ENCODE peak calls at places on chromosomes 5 and 9, in seven cellular contexts. T is stomach; I is MCF 10A; F is stimulated activated CD4-positive, alpha-beta T cell treated with anti-CD3 and anti-CD28 coated beads, Interleukin-12 subunit alpha, Interleukin-12 subunit beta, amount 100 ng/mL, for 24 hours; Q is NCI-H1048; H is amygdala; U is glutamatergic neuron. D is an unnamed sample.
A peak's percentile ranks its signal among the peaks of the same experiment; 100 is the strongest.

GRCh38 chr5:88729476-88730182 is 153.4 kb downstream of the MEF2C start:
- DNase-seq in Q (peak; percentile 50), U (peak; percentile 46), F (peak; percentile 10), T (peak; percentile 57), I (peak; percentile 73), H (peak; percentile 68), D (peak; percentile 87)

GRCh38 chr9:133702798-133703570 is 35.2 kb downstream of the SARDH start:
- DNase-seq in Q (no peak), I (no peak), F (no peak), H (no peak), U (peak; percentile 19), T (no peak), D (no peak)

GRCh38 chr5:72328172-72328571 is 8.0 kb downstream of the PTCD2 start:
- DNase-seq in U (no peak), H (peak; percentile 63), F (no peak), T (peak; percentile 29), Q (no peak), I (peak; percentile 89), D (no peak)

GRCh38 chr5:119743927-119744326 is 114.6 kb downstream of the FAM170A start:
- DNase-seq in U (no peak), T (no peak), I (peak; percentile 89), F (no peak), H (no peak), Q (peak; percentile 34), D (no peak)

GRCh38 chr9:70400107-70400892 is 14.2 kb downstream of the KLF9 start:
- DNase-seq in U (no peak), F (no peak), I (no peak), H (no peak), Q (no peak), T (no peak), D (no peak)

GRCh38 chr9:4197548-4197947 is 102.3 kb downstream of the GLIS3 start:
- DNase-seq in I (peak; percentile 48), Q (no peak), F (no peak), U (no peak), H (no peak), T (no peak), D (no peak)

GRCh38 chr9:137705443-137705863 is 86.6 kb downstream of the EHMT1 start:
- DNase-seq in T (no peak), H (no peak), F (no peak), I (no peak), U (no peak), Q (no peak), D (no peak)

GRCh38 chr9:3856592-3856991 is 330.8 kb upstream of the RFX3 start:
- DNase-seq in T (no peak), Q (no peak), U (no peak), H (no peak), I (no peak), F (no peak), D (no peak)

GRCh38 chr5:83815661-83816060 is 95.0 kb upstream of the HAPLN1 start:
- DNase-seq in U (no peak), T (no peak), Q (no peak), H (no peak), I (no peak), F (no peak), D (no peak)

GRCh38 chr9:27333241-27334052 is 36.5 kb upstream of the EQTN start:
- DNase-seq in Q (no peak), F (no peak), T (peak; percentile 69), H (peak; percentile 59), I (peak; percentile 78), U (peak; percentile 50), D (peak; percentile 67)